ENCODE peak calls at places on chromosomes 13 and 19, in four cellular contexts. B, H, N and J are unnamed samples.

GRCh38 chr19:17294051-17294891 is 9.0 kb downstream of the ABHD8 start:
- DNase-seq in H (no peak), B (peak; percentile 82), N (no peak), J (no peak)

GRCh38 chr13:26561636-26562537 is 4.4 kb downstream of the WASF3 start:
- DNase-seq in B (peak; percentile 23), H (peak; percentile 49), N (peak; percentile 13), J (peak; percentile 55)

GRCh38 chr13:91236942-91237341 is 110.5 kb upstream of the MIR17HG start:
- DNase-seq in B (no peak), N (no peak), H (no peak), J (no peak)

GRCh38 chr13:71866173-71867091 is 572 bp downstream of the DACH1 start:
- DNase-seq in H (no peak), N (no peak), B (peak; percentile 33), J (no peak)

GRCh38 chr13:72062566-72062965 is 195.6 kb upstream of the DACH1 start:
- DNase-seq in H (no peak), N (peak; percentile 62), B (peak; percentile 83), J (no peak)

GRCh38 chr13:28958018-28958417 is 137.9 kb downstream of the MTUS2 start:
- DNase-seq in N (no peak), H (no peak), B (no peak), J (no peak)

GRCh38 chr19:11169896-11170678 is 14.5 kb upstream of the SPC24 start:
- DNase-seq in H (no peak), N (peak; percentile 15), B (no peak), J (no peak)

GRCh38 chr13:20526664-20527063 is 1.0 kb upstream of the CRYL1 start:
- DNase-seq in H (no peak), N (no peak), B (no peak), J (no peak)

GRCh38 chr19:7391218-7391670 is 42.5 kb downstream of the ARHGEF18 start:
- DNase-seq in B (no peak), N (peak; percentile 99), H (no peak), J (no peak)

GRCh38 chr13:37806666-37807065 is 62.9 kb downstream of the TRPC4 start:
- DNase-seq in N (peak; percentile 10), H (no peak), B (no peak), J (no peak)

GRCh38 chr19:55552620-55553019 is 7.3 kb upstream of the SBK3 start:
- DNase-seq in H (peak; percentile 92), N (peak; percentile 41), B (no peak), J (peak; percentile 82)

GRCh38 chr13:39603424-39603947 is 493 bp upstream of the LHFPL6 start:
- DNase-seq in H (no peak), N (peak; percentile 41), B (peak; percentile 47), J (no peak)

GRCh38 chr13:39601636-39602035 is 1.4 kb downstream of the LHFPL6 start:
- DNase-seq in H (no peak), N (no peak), B (no peak), J (no peak)

GRCh38 chr13:39602277-39602613 is 748 bp downstream of the LHFPL6 start:
- DNase-seq in H (no peak), N (no peak), B (no peak), J (no peak)

GRCh38 chr13:39604736-39605135 is 1.7 kb upstream of the LHFPL6 start:
- DNase-seq in H (no peak), B (no peak), N (no peak), J (no peak)

DNA sequence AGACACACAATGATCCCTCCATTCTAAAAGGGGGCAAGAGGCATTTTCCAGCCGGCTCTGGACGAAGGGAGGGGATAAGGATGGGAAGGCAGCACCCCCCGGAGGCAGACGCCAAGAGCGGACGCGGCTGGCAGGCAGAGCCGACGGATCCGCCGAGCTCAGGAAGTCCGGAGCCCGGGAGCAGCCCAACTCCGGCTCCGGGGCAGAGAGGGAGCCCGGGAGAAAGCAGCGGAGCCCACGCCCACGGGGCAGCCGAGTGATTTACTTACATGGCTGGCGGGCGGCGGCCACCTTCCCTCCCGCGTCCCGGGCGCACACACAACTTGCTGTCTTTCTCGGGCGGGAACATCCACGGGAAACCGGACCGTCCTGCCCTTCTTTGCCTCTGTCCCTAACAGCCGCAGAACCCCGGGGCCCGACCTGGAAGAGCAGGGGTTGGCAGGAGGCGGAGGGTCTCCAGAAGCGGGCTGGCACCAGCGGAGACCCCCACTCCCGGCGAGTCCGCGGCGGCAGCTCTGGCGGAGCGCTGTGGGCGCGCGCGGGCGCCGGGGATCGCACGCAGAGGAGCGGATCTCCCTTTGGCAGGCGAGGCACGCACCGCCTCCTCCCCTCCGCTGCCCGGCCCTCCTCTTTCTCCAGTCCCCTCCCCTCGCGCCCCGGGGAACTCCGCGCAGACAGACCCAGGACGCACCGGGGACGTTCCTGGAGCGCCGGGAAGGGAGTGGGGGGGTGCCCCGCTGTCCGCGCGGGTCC is at the start of gene LHFPL6:
- DNase-seq in N (peak; percentile 64), H (no peak), B (peak; percentile 88), J (no peak)
- TF ChIP-seq CTCF in N (peak; percentile 47), H (peak; percentile 60), B (peak; percentile 56), J (peak; percentile 56)

DNA sequence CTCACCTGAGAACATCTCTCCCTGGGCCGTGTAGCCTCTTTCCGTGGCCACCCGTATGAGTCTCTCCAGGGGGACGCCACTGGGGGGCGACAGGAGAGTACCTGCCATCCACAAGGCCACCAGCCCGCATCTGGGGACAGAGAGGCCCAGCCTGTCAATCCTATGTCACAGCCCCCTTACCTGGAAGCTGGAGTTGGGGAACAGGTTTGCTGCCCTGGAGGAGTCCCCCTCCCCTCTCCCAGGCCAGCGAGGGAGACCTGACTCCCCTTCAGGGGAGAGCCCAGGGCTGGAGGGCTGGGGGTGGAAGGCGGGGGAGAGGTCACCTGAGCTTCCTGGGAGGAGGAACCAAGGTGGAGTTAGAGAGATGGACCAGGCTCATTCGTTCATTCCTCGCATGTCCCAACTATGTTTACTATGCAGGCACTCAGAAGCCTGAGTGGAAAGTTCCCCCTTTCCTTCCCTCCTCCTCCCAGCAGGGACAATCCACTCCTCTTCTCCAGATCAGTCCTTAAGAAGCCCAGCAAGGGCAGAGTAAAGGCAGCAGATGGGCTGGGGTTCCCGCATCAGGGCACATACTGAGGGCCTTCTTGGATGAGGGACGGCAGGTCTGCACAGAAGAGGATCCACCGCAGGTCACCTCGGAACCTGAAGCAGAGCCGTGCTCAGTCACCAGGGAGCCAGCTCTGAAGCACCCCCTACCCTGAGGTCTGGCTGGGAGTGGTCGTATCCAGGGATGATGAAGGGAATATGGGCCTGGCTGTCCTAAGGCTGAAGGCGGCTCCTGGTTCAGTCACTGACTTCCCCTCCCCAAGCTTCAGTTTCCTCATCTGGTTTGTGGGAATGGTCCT is 5.5 kb downstream of the ACTMAP start:
- DNase-seq in H (no peak), N (no peak), B (peak; percentile 64), J (no peak)
- TF ChIP-seq CTCF in H (no peak), N (peak; percentile 11), B (peak; percentile 42), J (no peak)

GRCh38 chr19:53704011-53704410 is 72.2 kb downstream of the DPRX start:
- DNase-seq in B (no peak), H (no peak), N (no peak), J (no peak)

GRCh38 chr19:53703361-53703760 is 71.6 kb downstream of the DPRX start:
- DNase-seq in B (no peak), N (no peak), H (no peak), J (no peak)

DNA sequence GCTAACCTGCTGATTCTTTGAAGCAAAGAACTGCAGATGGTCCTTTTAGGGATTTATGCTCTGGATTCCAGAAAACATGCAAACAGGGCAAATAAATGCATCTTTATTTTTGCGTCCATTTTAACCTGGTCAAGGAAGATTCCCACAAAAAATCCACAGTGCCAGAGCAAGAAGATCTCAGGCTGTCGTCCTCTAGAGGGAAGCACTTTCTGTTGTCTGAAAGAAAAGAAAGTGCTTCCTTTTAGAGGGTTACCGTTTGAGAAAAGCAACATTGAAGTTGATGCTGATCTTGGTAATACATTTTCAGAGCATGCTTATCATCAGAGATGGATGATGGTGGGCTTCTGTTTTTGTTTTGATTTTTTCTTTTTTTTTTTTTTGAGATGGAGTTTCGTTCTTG is 75.5 kb downstream of the DPRX start:
- DNase-seq in N (no peak), B (peak; percentile 33), H (no peak), J (no peak)
- TF ChIP-seq CTCF in N (no peak), B (peak; percentile 36), H (no peak), J (no peak)

DNA sequence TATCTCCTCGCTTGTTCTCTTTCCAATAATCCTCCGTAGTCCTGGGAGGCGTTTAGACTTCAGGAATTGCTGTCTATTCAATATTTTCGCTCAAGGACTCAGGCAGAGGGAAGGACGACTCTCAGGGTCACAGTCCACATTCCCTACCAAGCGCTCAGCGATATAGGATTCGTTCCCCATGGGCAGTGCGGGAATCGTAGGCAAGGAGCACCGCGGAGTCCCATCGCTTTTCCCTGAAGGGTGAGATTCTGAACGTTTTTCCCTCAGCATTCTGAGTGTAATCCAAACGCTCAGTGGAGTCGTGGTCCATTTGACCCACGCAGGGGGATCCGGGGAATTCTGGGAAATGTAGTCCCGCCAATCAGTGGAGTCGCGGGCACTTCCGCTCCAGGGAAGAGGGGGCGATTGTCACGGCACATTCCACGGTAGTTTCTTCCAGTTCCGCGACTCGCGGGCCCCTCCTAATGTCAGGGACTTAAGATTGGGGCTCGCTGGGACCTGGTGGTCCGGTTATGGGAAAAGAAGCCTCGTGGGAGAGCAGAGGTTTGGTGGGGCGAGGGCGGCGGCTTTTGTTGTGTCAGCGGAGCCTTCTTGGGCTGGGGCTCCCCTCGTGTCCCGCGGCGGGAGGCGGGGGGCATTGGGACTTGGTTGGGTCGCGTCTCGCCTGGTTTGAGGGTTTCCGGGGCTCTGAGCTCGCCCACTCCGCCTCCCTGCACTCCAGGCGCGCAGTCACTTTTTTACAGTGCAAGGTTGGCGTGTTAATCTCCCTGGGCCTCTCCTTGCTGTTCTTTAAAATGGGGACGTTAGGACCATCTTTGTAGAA is at the start of gene ZNF234:
- DNase-seq in B (peak; percentile 76), H (no peak), N (peak; percentile 56), J (peak; percentile 56)
- TF ChIP-seq CTCF in B (no peak), H (no peak), N (no peak), J (peak; percentile 10)

DNA sequence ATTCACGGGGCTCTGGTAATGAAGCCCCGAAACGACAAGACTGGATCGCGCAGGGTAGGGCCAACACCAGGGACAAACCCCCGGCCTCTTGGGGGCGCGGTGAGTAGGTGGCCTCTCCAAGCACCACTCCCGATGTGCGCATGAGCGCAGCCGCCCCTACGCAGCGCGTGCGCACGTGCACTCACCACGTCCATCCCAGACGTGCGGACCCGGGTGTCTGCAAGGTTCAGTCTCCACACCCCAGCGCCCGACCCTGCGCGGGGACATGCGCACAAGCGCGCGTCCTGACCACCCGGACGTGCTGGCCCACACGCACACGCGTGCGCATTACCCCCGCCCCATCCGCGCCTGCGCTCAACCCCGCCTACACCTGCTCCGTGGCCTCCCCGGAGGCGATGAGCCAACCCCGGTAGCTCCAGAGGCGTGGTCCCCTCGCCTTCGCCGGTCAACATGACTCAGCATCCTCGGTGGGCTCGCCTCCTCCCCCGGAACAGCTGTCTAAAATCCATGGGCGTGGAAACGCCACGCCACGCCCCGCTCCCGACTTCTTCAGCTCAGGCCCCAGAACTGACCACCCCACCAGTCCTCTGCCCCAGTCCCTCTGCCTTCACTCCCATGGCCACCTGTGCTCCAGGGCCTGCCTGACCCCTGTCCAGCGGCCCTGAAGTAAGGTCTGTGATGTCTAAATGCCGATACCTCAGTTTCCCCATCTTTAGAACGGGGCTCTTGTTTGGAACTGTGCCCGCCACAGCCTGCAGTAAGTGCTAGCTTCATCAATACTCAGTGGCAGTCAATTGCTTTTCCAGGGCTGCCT is 5.6 kb upstream of the GPI start:
- DNase-seq in N (peak; percentile 94), H (peak; percentile 83), B (peak; percentile 96), J (peak; percentile 84)
- TF ChIP-seq CTCF in N (peak; percentile 64), H (peak; percentile 73), B (peak; percentile 62), J (peak; percentile 55)